ENCODE peak calls at places on chromosomes 16 and 17, in four cellular contexts. A, I, J and M are unnamed samples.
A peak's percentile ranks its signal among the peaks of the same experiment; 100 is the strongest.

GRCh38 chr17:43021739-43022512 is at the start of gene VAT1:
- DNase-seq in J (peak; percentile 90), I (peak; percentile 71), A (peak; percentile 93), M (peak; percentile 92)

GRCh38 chr16:13587171-13587570 is 332.8 kb upstream of the ERCC4 start:
- DNase-seq in J (no peak), I (no peak), A (no peak), M (no peak)

GRCh38 chr16:2835638-2836493 is 5.8 kb downstream of the ZG16B start:
- DNase-seq in I (peak; percentile 93), A (peak; percentile 70), J (peak; percentile 93), M (peak; percentile 56)

GRCh38 chr17:41689497-41690299 is 1.0 kb downstream of the EIF1 start:
- DNase-seq in A (peak; percentile 70), J (peak; percentile 75), I (peak; percentile 43), M (peak; percentile 83)

GRCh38 chr16:85123891-85124635 is 11.8 kb upstream of the CIBAR2 start:
- DNase-seq in I (peak; percentile 42), J (peak; percentile 74), A (peak; percentile 41), M (peak; percentile 68)

GRCh38 chr16:2883027-2883846 is at the start of gene FLYWCH2:
- DNase-seq in I (peak; percentile 92), A (peak; percentile 98), J (peak; percentile 96), M (peak; percentile 99)

GRCh38 chr16:7057458-7057857 is 275.2 kb upstream of the RBFOX1 start:
- DNase-seq in A (peak; percentile 31), I (no peak), J (no peak), M (no peak)

GRCh38 chr17:77465358-77466041 is 324.7 kb downstream of the SEC14L1 start:
- DNase-seq in A (peak; percentile 58), J (peak; percentile 79), I (peak; percentile 54), M (peak; percentile 66)

GRCh38 chr17:36085710-36086268 is 4.2 kb downstream of the CCL3 start:
- DNase-seq in A (no peak), J (peak; percentile 37), I (no peak), M (no peak)

GRCh38 chr17:57874434-57875108 is 24.7 kb upstream of the MRPS23 start:
- DNase-seq in A (peak; percentile 91), J (peak; percentile 98), I (no peak), M (peak; percentile 97)

GRCh38 chr17:22507823-22508222 is 815.5 kb downstream of the KCNJ18 start:
- DNase-seq in J (no peak), A (no peak), I (peak; percentile 3), M (no peak)

GRCh38 chr17:42706732-42707131 is 24.4 kb downstream of the CNTNAP1 start:
- DNase-seq in A (no peak), J (no peak), I (no peak), M (no peak)

GRCh38 chr16:59527206-59527997 is 793.3 kb upstream of the GOT2 start:
- DNase-seq in J (no peak), A (no peak), I (peak; percentile 80), M (no peak)

GRCh38 chr17:31248986-31249385 is 48.1 kb downstream of the OMG start:
- DNase-seq in A (no peak), J (peak; percentile 83), I (peak; percentile 70), M (no peak)

GRCh38 chr17:26731005-26731921 is 562.7 kb upstream of the WSB1 start:
- DNase-seq in A (no peak), J (peak; percentile 9), I (no peak), M (no peak)

GRCh38 chr16:68448360-68448970 is at the start of gene SMPD3:
- DNase-seq in I (peak; percentile 92), A (peak; percentile 99), J (peak; percentile 99), M (peak; percentile 100)

GRCh38 chr17:60169921-60170817 is 20.4 kb downstream of the CA4 start:
- DNase-seq in I (no peak), J (peak; percentile 47), A (peak; percentile 31), M (no peak)

GRCh38 chr16:85379041-85380001 is 233.8 kb upstream of the GSE1 start:
- DNase-seq in J (no peak), A (no peak), I (no peak), M (no peak)

GRCh38 chr17:63151981-63152523 is 186.0 kb downstream of the TANC2 start:
- DNase-seq in J (peak; percentile 57), A (no peak), I (no peak), M (no peak)

GRCh38 chr16:50613281-50613991 is 65.2 kb downstream of the NKD1 start:
- DNase-seq in I (no peak), A (peak; percentile 80), J (no peak), M (no peak)

GRCh38 chr17:76569607-76570279 is 15.9 kb downstream of the ST6GALNAC2 start:
- DNase-seq in I (peak; percentile 54), A (no peak), J (no peak), M (peak; percentile 34)

GRCh38 chr16:31354394-31355291 is at the start of gene ITGAX:
- DNase-seq in A (peak; percentile 62), J (peak; percentile 46), I (peak; percentile 3), M (no peak)

GRCh38 chr16:1979271-1980025 is 1.8 kb downstream of the NOXO1 start:
- DNase-seq in A (peak; percentile 90), J (no peak), I (peak; percentile 85), M (peak; percentile 78)

GRCh38 chr16:58127033-58127556 is 2.1 kb downstream of the CFAP20 start:
- DNase-seq in A (no peak), J (peak; percentile 85), I (peak; percentile 47), M (peak; percentile 52)

GRCh38 chr17:14095202-14095601 is 25.9 kb downstream of the COX10 start:
- DNase-seq in I (no peak), J (no peak), A (no peak), M (no peak)

GRCh38 chr17:79633154-79633553 is 22.3 kb upstream of the RBFOX3 start:
- DNase-seq in J (no peak), A (no peak), I (no peak), M (no peak)

GRCh38 chr17:35906559-35907265 is 23.9 kb downstream of the RDM1 start:
- DNase-seq in A (no peak), I (no peak), J (peak; percentile 51), M (no peak)

GRCh38 chr16:8686031-8686621 is 11.7 kb downstream of the ABAT start:
- DNase-seq in I (peak; percentile 32), A (no peak), J (no peak), M (no peak)

GRCh38 chr16:85428168-85428898 is 184.8 kb upstream of the GSE1 start:
- DNase-seq in I (peak; percentile 46), A (no peak), J (peak; percentile 46), M (peak; percentile 76)

GRCh38 chr16:19113577-19114358 is at the start of gene ITPRIPL2:
- DNase-seq in A (peak; percentile 89), I (peak; percentile 87), J (peak; percentile 96), M (peak; percentile 76)

GRCh38 chr16:75308011-75308410 is 56.6 kb upstream of the BCAR1 start:
- DNase-seq in I (no peak), J (no peak), A (no peak), M (no peak)

GRCh38 chr17:72416054-72416691 is 295.4 kb downstream of the SOX9 start:
- DNase-seq in J (no peak), I (no peak), A (no peak), M (peak; percentile 17)

GRCh38 chr17:9356488-9356911 is 219.1 kb downstream of the STX8 start:
- DNase-seq in J (no peak), I (no peak), A (no peak), M (no peak)

GRCh38 chr17:48637323-48638260 is 11.4 kb upstream of the HOXB9 start:
- DNase-seq in A (no peak), J (peak; percentile 97), I (peak; percentile 76), M (peak; percentile 1)

GRCh38 chr16:75550211-75550662 is 5.8 kb downstream of the TMEM231 start:
- DNase-seq in A (peak; percentile 57), I (peak; percentile 33), J (peak; percentile 49), M (peak; percentile 89)

GRCh38 chr16:15507299-15507958 is 73.0 kb downstream of the BMERB1 start:
- DNase-seq in J (peak; percentile 90), I (no peak), A (no peak), M (no peak)

GRCh38 chr17:2724783-2725164 is 13.2 kb upstream of the CLUH start:
- DNase-seq in A (peak; percentile 71), J (peak; percentile 61), I (peak; percentile 22), M (peak; percentile 88)
- TF ChIP-seq EZH2phosphoT487 in A (no peak), J (no peak), I (no peak), M (no peak)

GRCh38 chr16:86569843-86570447 is 3.3 kb downstream of the FOXC2 start:
- DNase-seq in A (no peak), I (no peak), J (no peak), M (no peak)

GRCh38 chr16:86566601-86566965 is at the start of gene FOXC2:
- DNase-seq in A (peak; percentile 91), I (no peak), J (peak; percentile 98), M (peak; percentile 99)

GRCh38 chr16:86566966-86567700 is 504 bp downstream of the FOXC2 start:
- DNase-seq in A (peak; percentile 40), J (peak; percentile 82), I (no peak), M (peak; percentile 61)

GRCh38 chr16:86568677-86569623 is 2.3 kb downstream of the FOXC2 start:
- DNase-seq in A (no peak), J (no peak), I (no peak), M (peak; percentile 51)

GRCh38 chr16:86567701-86568571 is 1.3 kb downstream of the FOXC2 start:
- DNase-seq in J (peak; percentile 71), A (peak; percentile 26), I (no peak), M (peak; percentile 66)
- TF ChIP-seq EZH2 in J (no peak), A (peak; percentile 86), I (no peak), M (peak; percentile 99)

GRCh38 chr16:78196527-78196926 is 97.1 kb downstream of the WWOX start:
- DNase-seq in I (no peak), A (no peak), J (no peak), M (no peak)
- TF ChIP-seq EZH2phosphoT487 in I (no peak), A (no peak), J (no peak), M (no peak)

GRCh38 chr17:8080208-8080798 is 7.2 kb downstream of the ALOX12B start:
- DNase-seq in J (no peak), A (no peak), I (no peak), M (peak; percentile 70)

GRCh38 chr17:8080799-8081219 is 6.7 kb downstream of the ALOX12B start:
- DNase-seq in I (no peak), J (peak; percentile 45), A (no peak), M (peak; percentile 49)

GRCh38 chr17:8081876-8082275 is 5.6 kb downstream of the ALOX12B start:
- DNase-seq in I (no peak), J (no peak), A (no peak), M (no peak)

GRCh38 chr17:8082312-8082711 is 5.2 kb downstream of the ALOX12B start:
- DNase-seq in A (peak; percentile 47), I (no peak), J (no peak), M (no peak)

GRCh38 chr17:8079291-8080207 is 8.0 kb downstream of the ALOX12B start:
- DNase-seq in I (peak; percentile 69), A (peak; percentile 87), J (peak; percentile 68), M (peak; percentile 94)
- TF ChIP-seq EZH2 in I (no peak), A (no peak), J (no peak), M (no peak)

GRCh38 chr17:978110-979093 is 1.2 kb downstream of the NXN start:
- DNase-seq in A (no peak), J (peak; percentile 59), I (peak; percentile 20), M (no peak)
- TF ChIP-seq EZH2phosphoT487 in A (no peak), J (no peak), I (no peak), M (no peak)

GRCh38 chr17:74892974-74893911 is at the start of gene FADS6:
- DNase-seq in J (peak; percentile 4), A (peak; percentile 61), I (no peak), M (peak; percentile 45)
- TF ChIP-seq EZH2 in J (peak; percentile 81), A (peak; percentile 87), I (no peak), M (no peak)